ENCODE peak calls at places on chromosomes 12 and 14, in five cellular contexts. One of them, this sample, is unnamed.

GRCh38 chr12:116456307-116456641 is 102.9 kb upstream of the MAP1LC3B2 start:
- DNase-seq in B cell: no peak
- DNase-seq in ecto neural progenitor cell: no peak
- DNase-seq in T-helper 2 cell: no peak
- DNase-seq in stimulated activated CD4-positive, alpha-beta T cell treated with anti-CD3 and anti-CD28 coated beads, Interleukin-2, amount 100 ng/mL, for 4 hours: no peak
- DNase-seq in this sample: no peak

GRCh38 chr12:66237505-66238175 is 48.6 kb downstream of the IRAK3 start:
- DNase-seq in B cell: no peak
- DNase-seq in ecto neural progenitor cell: no peak
- DNase-seq in T-helper 2 cell: no peak
- DNase-seq in stimulated activated CD4-positive, alpha-beta T cell treated with anti-CD3 and anti-CD28 coated beads, Interleukin-2, amount 100 ng/mL, for 4 hours: no peak
- DNase-seq in this sample: no peak

GRCh38 chr14:94697773-94698556 is 71.9 kb downstream of the GSC start:
- DNase-seq in B cell: no peak
- DNase-seq in ecto neural progenitor cell: no peak
- DNase-seq in T-helper 2 cell: peak
- DNase-seq in stimulated activated CD4-positive, alpha-beta T cell treated with anti-CD3 and anti-CD28 coated beads, Interleukin-2, amount 100 ng/mL, for 4 hours: no peak
- DNase-seq in this sample: no peak

GRCh38 chr14:100950024-100950423 is 46.5 kb upstream of the RTL1 start:
- DNase-seq in B cell: no peak
- DNase-seq in ecto neural progenitor cell: no peak
- DNase-seq in T-helper 2 cell: no peak
- DNase-seq in stimulated activated CD4-positive, alpha-beta T cell treated with anti-CD3 and anti-CD28 coated beads, Interleukin-2, amount 100 ng/mL, for 4 hours: no peak
- DNase-seq in this sample: no peak

GRCh38 chr12:119308743-119309456 is 25.6 kb upstream of the CCDC60 start:
- DNase-seq in B cell: no peak
- DNase-seq in ecto neural progenitor cell: no peak
- DNase-seq in T-helper 2 cell: no peak
- DNase-seq in stimulated activated CD4-positive, alpha-beta T cell treated with anti-CD3 and anti-CD28 coated beads, Interleukin-2, amount 100 ng/mL, for 4 hours: no peak
- DNase-seq in this sample: peak

GRCh38 chr14:32545109-32545857 is 216.2 kb downstream of the AKAP6 start:
- DNase-seq in B cell: no peak
- DNase-seq in ecto neural progenitor cell: no peak
- DNase-seq in T-helper 2 cell: no peak
- DNase-seq in stimulated activated CD4-positive, alpha-beta T cell treated with anti-CD3 and anti-CD28 coated beads, Interleukin-2, amount 100 ng/mL, for 4 hours: no peak
- DNase-seq in this sample: no peak

GRCh38 chr12:109736552-109737108 is 23.0 kb downstream of the FAM222A start:
- DNase-seq in B cell: no peak
- DNase-seq in ecto neural progenitor cell: peak
- DNase-seq in T-helper 2 cell: peak
- DNase-seq in stimulated activated CD4-positive, alpha-beta T cell treated with anti-CD3 and anti-CD28 coated beads, Interleukin-2, amount 100 ng/mL, for 4 hours: no peak
- DNase-seq in this sample: peak

GRCh38 chr12:76199808-76200207 is 115.3 kb upstream of the NAP1L1 start:
- DNase-seq in B cell: no peak
- DNase-seq in ecto neural progenitor cell: no peak
- DNase-seq in T-helper 2 cell: no peak
- DNase-seq in stimulated activated CD4-positive, alpha-beta T cell treated with anti-CD3 and anti-CD28 coated beads, Interleukin-2, amount 100 ng/mL, for 4 hours: no peak
- DNase-seq in this sample: no peak

GRCh38 chr14:68612049-68612448 is 180.8 kb downstream of the ZFP36L1 start:
- DNase-seq in B cell: no peak
- DNase-seq in ecto neural progenitor cell: no peak
- DNase-seq in T-helper 2 cell: no peak
- DNase-seq in stimulated activated CD4-positive, alpha-beta T cell treated with anti-CD3 and anti-CD28 coated beads, Interleukin-2, amount 100 ng/mL, for 4 hours: no peak
- DNase-seq in this sample: no peak

GRCh38 chr14:72634910-72635647 is 258.8 kb downstream of the DPF3 start:
- DNase-seq in B cell: no peak
- DNase-seq in ecto neural progenitor cell: peak
- DNase-seq in T-helper 2 cell: no peak
- DNase-seq in stimulated activated CD4-positive, alpha-beta T cell treated with anti-CD3 and anti-CD28 coated beads, Interleukin-2, amount 100 ng/mL, for 4 hours: no peak
- DNase-seq in this sample: no peak

GRCh38 chr12:112151766-112152541 is 26.6 kb downstream of the TRAFD1 start:
- DNase-seq in B cell: no peak
- DNase-seq in ecto neural progenitor cell: peak
- DNase-seq in T-helper 2 cell: no peak
- DNase-seq in stimulated activated CD4-positive, alpha-beta T cell treated with anti-CD3 and anti-CD28 coated beads, Interleukin-2, amount 100 ng/mL, for 4 hours: no peak
- DNase-seq in this sample: no peak

GRCh38 chr12:92206596-92206995 is 61.0 kb upstream of the BTG1 start:
- DNase-seq in B cell: no peak
- DNase-seq in ecto neural progenitor cell: no peak
- DNase-seq in T-helper 2 cell: no peak
- DNase-seq in stimulated activated CD4-positive, alpha-beta T cell treated with anti-CD3 and anti-CD28 coated beads, Interleukin-2, amount 100 ng/mL, for 4 hours: no peak
- DNase-seq in this sample: no peak

GRCh38 chr12:7327913-7328312 is 24.0 kb downstream of the ACSM4 start:
- DNase-seq in B cell: no peak
- DNase-seq in ecto neural progenitor cell: no peak
- DNase-seq in T-helper 2 cell: no peak
- DNase-seq in stimulated activated CD4-positive, alpha-beta T cell treated with anti-CD3 and anti-CD28 coated beads, Interleukin-2, amount 100 ng/mL, for 4 hours: no peak
- DNase-seq in this sample: no peak

GRCh38 chr12:103824290-103824689 is 16.7 kb downstream of the NT5DC3 start:
- DNase-seq in B cell: no peak
- DNase-seq in ecto neural progenitor cell: no peak
- DNase-seq in T-helper 2 cell: no peak
- DNase-seq in stimulated activated CD4-positive, alpha-beta T cell treated with anti-CD3 and anti-CD28 coated beads, Interleukin-2, amount 100 ng/mL, for 4 hours: no peak
- DNase-seq in this sample: no peak

GRCh38 chr14:52148371-52148770 is 79.5 kb upstream of the NID2 start:
- DNase-seq in B cell: no peak
- DNase-seq in ecto neural progenitor cell: no peak
- DNase-seq in T-helper 2 cell: no peak
- DNase-seq in stimulated activated CD4-positive, alpha-beta T cell treated with anti-CD3 and anti-CD28 coated beads, Interleukin-2, amount 100 ng/mL, for 4 hours: no peak
- DNase-seq in this sample: no peak

GRCh38 chr12:110874351-110874750 is 27.6 kb downstream of the CCDC63 start:
- DNase-seq in B cell: no peak
- DNase-seq in ecto neural progenitor cell: no peak
- DNase-seq in T-helper 2 cell: no peak
- DNase-seq in stimulated activated CD4-positive, alpha-beta T cell treated with anti-CD3 and anti-CD28 coated beads, Interleukin-2, amount 100 ng/mL, for 4 hours: no peak
- DNase-seq in this sample: no peak